ENCODE peak calls at places on chromosome 16, in seven cellular contexts. One of them, this sample, is unnamed.

GRCh38 chr16:79089735-79090284 is 510.7 kb downstream of the MAF start:
- DNase-seq in aorta: no peak
- DNase-seq in fibroblast of lung: no peak
- DNase-seq in AG04450: no peak
- DNase-seq in CD8-positive, alpha-beta T cell: peak; percentile 23
- DNase-seq in pancreas: no peak
- DNase-seq in heart right ventricle: no peak
- DNase-seq in this sample: no peak

GRCh38 chr16:62213763-62214162 is 177.5 kb upstream of the CDH8 start:
- DNase-seq in aorta: no peak
- DNase-seq in fibroblast of lung: no peak
- DNase-seq in AG04450: no peak
- DNase-seq in CD8-positive, alpha-beta T cell: no peak
- DNase-seq in pancreas: no peak
- DNase-seq in heart right ventricle: no peak
- DNase-seq in this sample: no peak

GRCh38 chr16:47061204-47061603 is 82.5 kb downstream of the NETO2 start:
- DNase-seq in aorta: peak; percentile 70
- DNase-seq in fibroblast of lung: no peak
- DNase-seq in AG04450: no peak
- DNase-seq in CD8-positive, alpha-beta T cell: no peak
- DNase-seq in pancreas: no peak
- DNase-seq in heart right ventricle: no peak
- DNase-seq in this sample: no peak

GRCh38 chr16:35745191-35745590 is 2285.8 kb downstream of the TP53TG3F start:
- DNase-seq in aorta: no peak
- DNase-seq in fibroblast of lung: no peak
- DNase-seq in AG04450: no peak
- DNase-seq in CD8-positive, alpha-beta T cell: no peak
- DNase-seq in pancreas: no peak
- DNase-seq in heart right ventricle: no peak
- DNase-seq in this sample: no peak

GRCh38 chr16:9183682-9184353 is 92.4 kb downstream of the HAPSTR1 start:
- DNase-seq in aorta: no peak
- DNase-seq in fibroblast of lung: no peak
- DNase-seq in AG04450: no peak
- DNase-seq in CD8-positive, alpha-beta T cell: no peak
- DNase-seq in pancreas: no peak
- DNase-seq in heart right ventricle: no peak
- DNase-seq in this sample: no peak

GRCh38 chr16:17396762-17397498 is 73.8 kb downstream of the XYLT1 start:
- DNase-seq in aorta: no peak
- DNase-seq in fibroblast of lung: peak; percentile 51
- DNase-seq in AG04450: no peak
- DNase-seq in CD8-positive, alpha-beta T cell: no peak
- DNase-seq in pancreas: peak; percentile 74
- DNase-seq in heart right ventricle: no peak
- DNase-seq in this sample: no peak

GRCh38 chr16:84358601-84359295 is 9.6 kb upstream of the ATP2C2 start:
- DNase-seq in aorta: no peak
- DNase-seq in fibroblast of lung: no peak
- DNase-seq in AG04450: no peak
- DNase-seq in CD8-positive, alpha-beta T cell: no peak
- DNase-seq in pancreas: no peak
- DNase-seq in heart right ventricle: no peak
- DNase-seq in this sample: no peak

GRCh38 chr16:30774367-30775130 is 12.4 kb downstream of the RNF40 start:
- DNase-seq in aorta: no peak
- DNase-seq in fibroblast of lung: no peak
- DNase-seq in AG04450: no peak
- DNase-seq in CD8-positive, alpha-beta T cell: no peak
- DNase-seq in pancreas: peak; percentile 42
- DNase-seq in heart right ventricle: no peak
- DNase-seq in this sample: no peak

GRCh38 chr16:68357521-68357922 is 46.7 kb downstream of the PRMT7 start:
- DNase-seq in aorta: no peak
- DNase-seq in fibroblast of lung: no peak
- DNase-seq in AG04450: no peak
- DNase-seq in CD8-positive, alpha-beta T cell: no peak
- DNase-seq in pancreas: no peak
- DNase-seq in heart right ventricle: no peak
- DNase-seq in this sample: no peak

DNA sequence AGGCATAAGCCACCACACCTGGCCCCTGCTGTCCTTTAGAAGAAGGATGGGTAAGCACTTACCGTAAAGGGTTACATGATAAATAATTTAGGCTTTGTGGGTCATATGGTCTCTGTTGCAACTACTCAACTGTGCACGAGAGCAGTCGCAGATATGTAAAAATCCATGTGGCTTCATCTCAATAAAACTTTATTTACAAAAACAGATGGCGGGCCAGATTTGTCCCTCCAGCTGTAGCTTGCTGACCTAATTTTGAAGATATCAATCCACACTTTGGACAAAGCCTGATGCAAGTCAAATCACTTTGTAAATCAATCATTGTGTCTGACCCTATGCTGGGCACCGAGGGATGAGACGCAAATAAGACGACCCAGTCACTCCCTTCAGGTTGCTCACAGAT is 12.1 kb downstream of the TEKT5 start:
- DNase-seq in aorta: no peak
- DNase-seq in fibroblast of lung: no peak
- DNase-seq in AG04450: no peak
- DNase-seq in CD8-positive, alpha-beta T cell: no peak
- DNase-seq in pancreas: no peak
- DNase-seq in heart right ventricle: no peak
- DNase-seq in this sample: no peak
- H3K27ac ChIP-seq in aorta: no peak overlapping the region
- H3K27ac ChIP-seq in fibroblast of lung: no peak overlapping the region
- H3K27ac ChIP-seq in AG04450: no peak overlapping the region
- H3K27ac ChIP-seq in CD8-positive, alpha-beta T cell: no peak overlapping the region
- H3K27ac ChIP-seq in pancreas: no peak overlapping the region
- H3K27ac ChIP-seq in heart right ventricle: no peak overlapping the region
- H3K27ac ChIP-seq in this sample: no peak overlapping the region

GRCh38 chr16:82761858-82762257 is 135.1 kb downstream of the CDH13 start:
- DNase-seq in aorta: no peak
- DNase-seq in fibroblast of lung: peak; percentile 50
- DNase-seq in AG04450: peak; percentile 2
- DNase-seq in CD8-positive, alpha-beta T cell: no peak
- DNase-seq in pancreas: no peak
- DNase-seq in heart right ventricle: no peak
- DNase-seq in this sample: no peak
- H3K27ac ChIP-seq in aorta: peak overlapping the region; percentile 95
- H3K27ac ChIP-seq in fibroblast of lung: no peak overlapping the region
- H3K27ac ChIP-seq in AG04450: no peak overlapping the region
- H3K27ac ChIP-seq in CD8-positive, alpha-beta T cell: no peak overlapping the region
- H3K27ac ChIP-seq in pancreas: no peak overlapping the region
- H3K27ac ChIP-seq in heart right ventricle: peak overlapping the region; percentile 72
- H3K27ac ChIP-seq in this sample: peak overlapping the region; percentile 43

DNA sequence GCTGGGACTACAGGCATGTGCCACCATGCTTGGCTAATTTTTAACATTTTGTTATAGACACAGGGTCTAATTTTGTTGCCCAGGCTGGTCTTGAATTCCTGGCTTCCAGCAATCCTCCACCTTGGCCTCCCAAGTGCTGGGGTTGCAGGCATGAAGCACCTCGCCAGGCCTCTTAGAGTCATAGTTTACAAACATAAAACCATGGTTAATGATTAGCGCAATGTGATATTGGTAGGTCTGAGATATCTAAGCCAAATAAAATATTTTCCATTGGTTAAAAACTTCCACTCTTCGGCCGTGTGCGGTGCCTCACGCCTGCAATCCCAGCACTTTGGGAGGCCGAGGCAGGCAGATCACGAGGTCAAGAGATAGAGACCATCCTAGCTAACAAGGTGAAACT is 16.6 kb downstream of the TXNDC11 start:
- DNase-seq in aorta: no peak
- DNase-seq in fibroblast of lung: no peak
- DNase-seq in AG04450: no peak
- DNase-seq in CD8-positive, alpha-beta T cell: no peak
- DNase-seq in pancreas: peak; percentile 52
- DNase-seq in heart right ventricle: no peak
- DNase-seq in this sample: no peak
- H3K27ac ChIP-seq in aorta: no peak overlapping the region
- H3K27ac ChIP-seq in fibroblast of lung: no peak overlapping the region
- H3K27ac ChIP-seq in AG04450: no peak overlapping the region
- H3K27ac ChIP-seq in CD8-positive, alpha-beta T cell: no peak overlapping the region
- H3K27ac ChIP-seq in pancreas: peak overlapping the region; percentile 77
- H3K27ac ChIP-seq in heart right ventricle: no peak overlapping the region
- H3K27ac ChIP-seq in this sample: no peak overlapping the region

GRCh38 chr16:25009822-25010221 is 5.3 kb downstream of the ARHGAP17 start:
- DNase-seq in aorta: no peak
- DNase-seq in fibroblast of lung: peak; percentile 45
- DNase-seq in AG04450: no peak
- DNase-seq in CD8-positive, alpha-beta T cell: no peak
- DNase-seq in pancreas: no peak
- DNase-seq in heart right ventricle: peak; percentile 40
- DNase-seq in this sample: no peak
- H3K27ac ChIP-seq in aorta: no peak overlapping the region
- H3K27ac ChIP-seq in fibroblast of lung: peak overlapping the region; percentile 1
- H3K27ac ChIP-seq in AG04450: peak overlapping the region; percentile 11
- H3K27ac ChIP-seq in CD8-positive, alpha-beta T cell: no peak overlapping the region
- H3K27ac ChIP-seq in pancreas: no peak overlapping the region
- H3K27ac ChIP-seq in heart right ventricle: peak overlapping the region; percentile 51
- H3K27ac ChIP-seq in this sample: no peak overlapping the region

GRCh38 chr16:57479043-57479421 is 7.3 kb downstream of the DOK4 start:
- DNase-seq in aorta: peak; percentile 78
- DNase-seq in fibroblast of lung: no peak
- DNase-seq in AG04450: no peak
- DNase-seq in CD8-positive, alpha-beta T cell: no peak
- DNase-seq in pancreas: no peak
- DNase-seq in heart right ventricle: no peak
- DNase-seq in this sample: no peak
- H3K27ac ChIP-seq in aorta: no peak overlapping the region
- H3K27ac ChIP-seq in fibroblast of lung: no peak overlapping the region
- H3K27ac ChIP-seq in AG04450: no peak overlapping the region
- H3K27ac ChIP-seq in CD8-positive, alpha-beta T cell: no peak overlapping the region
- H3K27ac ChIP-seq in pancreas: no peak overlapping the region
- H3K27ac ChIP-seq in heart right ventricle: peak overlapping the region; percentile 67
- H3K27ac ChIP-seq in this sample: no peak overlapping the region

DNA sequence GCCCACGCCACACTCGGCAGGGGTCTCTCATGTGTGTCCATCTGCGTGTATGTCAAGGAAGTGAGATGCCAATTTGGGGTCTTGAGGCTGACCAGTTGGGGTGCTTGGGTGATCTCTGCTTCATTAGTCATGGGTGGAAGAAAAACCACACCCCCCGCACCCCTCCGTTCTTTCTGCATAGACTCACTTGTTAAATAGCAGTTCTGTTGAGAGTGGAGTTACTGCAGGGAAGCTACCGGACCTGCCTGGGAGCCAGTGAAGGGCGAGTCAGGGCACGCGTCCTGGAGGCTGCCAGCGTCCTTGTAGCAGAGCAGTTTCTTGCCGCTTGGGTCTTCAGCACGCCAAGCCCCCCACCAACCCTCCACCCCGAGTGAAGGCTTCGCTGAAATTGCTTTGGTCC is 8.5 kb downstream of the SNN start:
- DNase-seq in aorta: peak; percentile 62
- DNase-seq in fibroblast of lung: no peak
- DNase-seq in AG04450: no peak
- DNase-seq in CD8-positive, alpha-beta T cell: no peak
- DNase-seq in pancreas: no peak
- DNase-seq in heart right ventricle: no peak
- DNase-seq in this sample: no peak
- H3K27ac ChIP-seq in aorta: no peak overlapping the region
- H3K27ac ChIP-seq in fibroblast of lung: peak overlapping the region; percentile 11
- H3K27ac ChIP-seq in AG04450: no peak overlapping the region
- H3K27ac ChIP-seq in CD8-positive, alpha-beta T cell: no peak overlapping the region
- H3K27ac ChIP-seq in pancreas: no peak overlapping the region
- H3K27ac ChIP-seq in heart right ventricle: peak overlapping the region; percentile 37
- H3K27ac ChIP-seq in this sample: peak overlapping the region; percentile 69

DNA sequence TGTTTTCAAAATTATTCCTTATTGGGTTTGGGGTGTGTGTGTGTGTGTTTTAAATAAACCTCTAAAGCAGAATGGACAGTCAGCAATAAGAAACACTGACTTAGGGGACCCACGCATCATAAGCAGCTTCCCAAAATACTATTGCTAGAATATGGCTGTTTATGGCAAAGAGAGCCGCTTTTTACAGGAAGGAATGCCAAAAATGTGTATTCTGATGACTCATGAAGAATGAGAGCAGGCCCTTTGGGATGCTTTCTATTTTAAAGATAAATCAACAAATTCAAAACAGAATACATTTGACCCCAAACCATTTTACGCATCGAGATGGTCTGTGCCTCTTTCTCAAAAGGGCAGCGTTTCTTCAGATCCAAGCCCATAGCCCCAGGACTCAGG is 37.5 kb downstream of the ARHGAP17 start:
- DNase-seq in aorta: no peak
- DNase-seq in fibroblast of lung: peak; percentile 83
- DNase-seq in AG04450: peak; percentile 48
- DNase-seq in CD8-positive, alpha-beta T cell: no peak
- DNase-seq in pancreas: no peak
- DNase-seq in heart right ventricle: no peak
- DNase-seq in this sample: no peak
- H3K27ac ChIP-seq in aorta: peak overlapping the region; percentile 21
- H3K27ac ChIP-seq in fibroblast of lung: peak overlapping the region; percentile 80
- H3K27ac ChIP-seq in AG04450: peak overlapping the region; percentile 89
- H3K27ac ChIP-seq in CD8-positive, alpha-beta T cell: no peak overlapping the region
- H3K27ac ChIP-seq in pancreas: no peak overlapping the region
- H3K27ac ChIP-seq in heart right ventricle: peak overlapping the region; percentile 79
- H3K27ac ChIP-seq in this sample: no peak overlapping the region

DNA sequence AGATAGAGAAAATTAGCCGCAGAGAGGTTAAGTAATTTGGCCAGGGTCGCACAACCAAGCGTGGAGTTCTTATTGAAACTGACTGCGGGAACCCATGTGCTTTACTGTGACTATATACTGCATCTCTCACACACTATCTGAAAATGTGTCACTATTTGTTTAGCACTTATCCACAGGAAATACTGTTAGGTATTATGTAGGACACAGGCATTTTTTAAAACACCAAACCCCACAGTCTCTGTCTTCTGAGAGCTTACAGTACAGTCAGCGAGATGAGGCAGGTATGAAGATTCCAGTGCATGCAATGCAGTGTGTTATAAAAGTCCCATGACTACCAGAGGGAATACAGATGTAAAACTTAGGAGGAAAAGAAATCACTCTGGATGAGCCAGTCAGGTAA is 11.3 kb downstream of the RBL2 start:
- DNase-seq in aorta: no peak
- DNase-seq in fibroblast of lung: no peak
- DNase-seq in AG04450: no peak
- DNase-seq in CD8-positive, alpha-beta T cell: no peak
- DNase-seq in pancreas: no peak
- DNase-seq in heart right ventricle: no peak
- DNase-seq in this sample: no peak
- H3K27ac ChIP-seq in aorta: no peak overlapping the region
- H3K27ac ChIP-seq in fibroblast of lung: no peak overlapping the region
- H3K27ac ChIP-seq in AG04450: no peak overlapping the region
- H3K27ac ChIP-seq in CD8-positive, alpha-beta T cell: peak overlapping the region; percentile 8
- H3K27ac ChIP-seq in pancreas: no peak overlapping the region
- H3K27ac ChIP-seq in heart right ventricle: no peak overlapping the region
- H3K27ac ChIP-seq in this sample: peak overlapping the region; percentile 31

DNA sequence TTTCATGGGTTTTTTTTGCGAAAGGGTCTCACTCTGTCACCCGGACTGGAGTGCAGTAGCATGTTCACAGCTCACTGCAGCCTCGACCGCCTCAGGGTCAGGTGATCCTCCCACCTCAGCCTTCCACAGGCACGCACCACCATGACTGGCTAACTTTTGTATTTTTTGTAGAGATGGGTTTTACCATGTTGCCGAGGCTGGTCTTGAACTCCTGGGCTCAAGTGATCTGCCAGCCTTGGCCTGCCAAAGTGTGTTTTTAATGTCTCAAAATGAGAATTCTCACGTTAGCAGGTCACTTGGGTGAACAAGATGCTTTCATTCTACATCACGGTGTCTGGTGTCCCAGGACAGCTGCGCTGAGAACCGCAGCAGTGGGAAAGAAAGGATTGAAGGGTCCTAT is 3.2 kb downstream of the FBXO31 start:
- DNase-seq in aorta: peak; percentile 16
- DNase-seq in fibroblast of lung: no peak
- DNase-seq in AG04450: no peak
- DNase-seq in CD8-positive, alpha-beta T cell: no peak
- DNase-seq in pancreas: no peak
- DNase-seq in heart right ventricle: no peak
- DNase-seq in this sample: no peak
- H3K27ac ChIP-seq in aorta: peak overlapping the region; percentile 17
- H3K27ac ChIP-seq in fibroblast of lung: no peak overlapping the region
- H3K27ac ChIP-seq in AG04450: peak overlapping the region; percentile 39
- H3K27ac ChIP-seq in CD8-positive, alpha-beta T cell: no peak overlapping the region
- H3K27ac ChIP-seq in pancreas: no peak overlapping the region
- H3K27ac ChIP-seq in heart right ventricle: peak overlapping the region; percentile 90
- H3K27ac ChIP-seq in this sample: no peak overlapping the region